ENCODE peak calls at places on chromosome 13, in four cellular contexts. B, X, H and P are unnamed samples.

GRCh38 chr13:79722885-79723445 is 242.0 kb downstream of the NDFIP2 start:
- DNase-seq in B (no peak), X (no peak), H (no peak), P (no peak)

GRCh38 chr13:75864718-75865117 is 228.6 kb downstream of the LMO7 start:
- DNase-seq in B (no peak), X (peak), H (no peak), P (no peak)

GRCh38 chr13:114102521-114103288 is 29.7 kb downstream of the RASA3 start:
- DNase-seq in B (no peak), X (no peak), H (no peak), P (no peak)

GRCh38 chr13:49246850-49247721 is 639 bp upstream of the CDADC1 start:
- DNase-seq in B (no peak), X (no peak), H (no peak), P (no peak)

GRCh38 chr13:49926019-49926418 is 10.1 kb downstream of the SPRYD7 start:
- DNase-seq in B (no peak), X (no peak), H (no peak), P (no peak)

GRCh38 chr13:101942038-101942437 is 459.8 kb downstream of the FGF14 start:
- DNase-seq in B (no peak), X (peak), H (no peak), P (no peak)

GRCh38 chr13:45809810-45810394 is 41.7 kb downstream of the SIAH3 start:
- DNase-seq in B (no peak), X (no peak), H (no peak), P (no peak)

GRCh38 chr13:74288361-74288911 is 154.2 kb upstream of the KLF12 start:
- DNase-seq in B (no peak), X (no peak), H (no peak), P (peak)

GRCh38 chr13:101917475-101917810 is 465.0 kb downstream of the ITGBL1 start:
- DNase-seq in B (no peak), X (no peak), H (no peak), P (no peak)

GRCh38 chr13:107534548-107534947 is 680.8 kb downstream of the LIG4 start:
- DNase-seq in B (no peak), X (no peak), H (no peak), P (no peak)

GRCh38 chr13:30346159-30346788 is 38.9 kb upstream of the KATNAL1 start:
- DNase-seq in B (peak), X (no peak), H (no peak), P (no peak)

GRCh38 chr13:28641600-28641926 is 17.4 kb upstream of the POMP start:
- DNase-seq in B (peak), X (peak), H (no peak), P (no peak)

GRCh38 chr13:21625366-21625765 is 21.4 kb upstream of the MICU2 start:
- DNase-seq in B (no peak), X (peak), H (no peak), P (peak)

GRCh38 chr13:42355118-42355840 is 83.3 kb downstream of the AKAP11 start:
- DNase-seq in B (no peak), X (no peak), H (no peak), P (no peak)

GRCh38 chr13:37657134-37657533 is 58.6 kb upstream of the POSTN start:
- DNase-seq in B (no peak), X (no peak), H (no peak), P (no peak)

GRCh38 chr13:27721681-27722080 is 70.6 kb upstream of the GSX1 start:
- DNase-seq in B (no peak), X (no peak), H (no peak), P (no peak)

GRCh38 chr13:36919833-36920611 is at the start of gene SMAD9:
- DNase-seq in B (no peak), X (peak), H (peak), P (peak)

GRCh38 chr13:69959041-69959440 is 148.6 kb upstream of the ATXN8OS start:
- DNase-seq in B (no peak), X (no peak), H (no peak), P (no peak)

GRCh38 chr13:49669735-49670309 is 21.5 kb downstream of the EBPL start:
- DNase-seq in B (no peak), X (peak), H (peak), P (peak)

GRCh38 chr13:20585371-20585770 is 18.4 kb downstream of the IFT88 start:
- DNase-seq in B (no peak), X (no peak), H (no peak), P (no peak)

GRCh38 chr13:46817081-46817480 is 20.1 kb upstream of the ESD start:
- DNase-seq in B (no peak), X (no peak), H (no peak), P (no peak)

GRCh38 chr13:32147976-32148375 is 116.4 kb downstream of the FRY start:
- DNase-seq in B (no peak), X (no peak), H (no peak), P (no peak)

GRCh38 chr13:73331556-73331955 is 272.8 kb downstream of the KLF5 start:
- DNase-seq in B (no peak), X (no peak), H (no peak), P (no peak)

GRCh38 chr13:85093808-85094207 is 705.4 kb downstream of the SLITRK6 start:
- DNase-seq in B (no peak), X (no peak), H (no peak), P (peak)

GRCh38 chr13:42048323-42048624 is 174 bp upstream of the DGKH start:
- DNase-seq in B (no peak), X (no peak), H (no peak), P (no peak)

GRCh38 chr13:75959861-75960481 is 323.8 kb downstream of the LMO7 start:
- DNase-seq in B (no peak), X (no peak), H (no peak), P (no peak)

GRCh38 chr13:105573134-105573533 is 962.3 kb downstream of the EFNB2 start:
- DNase-seq in B (no peak), X (no peak), H (no peak), P (no peak)

GRCh38 chr13:52010890-52011689 is at the start of gene ATP7B:
- DNase-seq in B (no peak), X (peak), H (peak), P (peak)

GRCh38 chr13:28584873-28585317 is 74.0 kb upstream of the POMP start:
- DNase-seq in B (no peak), X (no peak), H (no peak), P (no peak)

GRCh38 chr13:20428666-20429644 is 96.7 kb downstream of the CRYL1 start:
- DNase-seq in B (no peak), X (no peak), H (no peak), P (no peak)

GRCh38 chr13:43245374-43245964 is 222.1 kb downstream of the DNAJC15 start:
- DNase-seq in B (no peak), X (no peak), H (no peak), P (no peak)

GRCh38 chr13:27403252-27403678 is 21.2 kb upstream of the GTF3A start:
- DNase-seq in B (no peak), X (no peak), H (no peak), P (no peak)

GRCh38 chr13:25207291-25207690 is 35.2 kb upstream of the AMER2 start:
- DNase-seq in B (no peak), X (no peak), H (no peak), P (no peak)

GRCh38 chr13:43584711-43585110 is 202.1 kb downstream of the ENOX1 start:
- DNase-seq in B (no peak), X (no peak), H (no peak), P (no peak)

GRCh38 chr13:30971575-30971974 is 39.1 kb downstream of the TEX26 start:
- DNase-seq in B (no peak), X (no peak), H (no peak), P (no peak)

GRCh38 chr13:91722267-91722884 is 324.0 kb downstream of the GPC5 start:
- DNase-seq in B (no peak), X (no peak), H (peak), P (peak)

GRCh38 chr13:44806841-44807240 is 182.4 kb downstream of the NUFIP1 start:
- DNase-seq in B (no peak), X (no peak), H (no peak), P (no peak)

GRCh38 chr13:46896346-46897138 is at the start of gene HTR2A:
- DNase-seq in B (no peak), X (no peak), H (no peak), P (no peak)

GRCh38 chr13:24039621-24040475 is 120.7 kb upstream of the SPATA13 start:
- DNase-seq in B (peak), X (no peak), H (no peak), P (no peak)
- TF ChIP-seq FOXK2 in B (no peak), X (no peak), H (no peak), P (no peak)

GRCh38 chr13:63190219-63190618 is 1774.6 kb upstream of the PCDH20 start:
- DNase-seq in B (no peak), X (no peak), H (no peak), P (no peak)
- TF ChIP-seq FOXK2 in B (no peak), X (no peak), H (no peak), P (no peak)

GRCh38 chr13:99528547-99528946 is 27.3 kb downstream of the TM9SF2 start:
- DNase-seq in B (no peak), X (peak), H (no peak), P (no peak)
- TF ChIP-seq FOXK2 in B (no peak), X (no peak), H (no peak), P (no peak)

DNA sequence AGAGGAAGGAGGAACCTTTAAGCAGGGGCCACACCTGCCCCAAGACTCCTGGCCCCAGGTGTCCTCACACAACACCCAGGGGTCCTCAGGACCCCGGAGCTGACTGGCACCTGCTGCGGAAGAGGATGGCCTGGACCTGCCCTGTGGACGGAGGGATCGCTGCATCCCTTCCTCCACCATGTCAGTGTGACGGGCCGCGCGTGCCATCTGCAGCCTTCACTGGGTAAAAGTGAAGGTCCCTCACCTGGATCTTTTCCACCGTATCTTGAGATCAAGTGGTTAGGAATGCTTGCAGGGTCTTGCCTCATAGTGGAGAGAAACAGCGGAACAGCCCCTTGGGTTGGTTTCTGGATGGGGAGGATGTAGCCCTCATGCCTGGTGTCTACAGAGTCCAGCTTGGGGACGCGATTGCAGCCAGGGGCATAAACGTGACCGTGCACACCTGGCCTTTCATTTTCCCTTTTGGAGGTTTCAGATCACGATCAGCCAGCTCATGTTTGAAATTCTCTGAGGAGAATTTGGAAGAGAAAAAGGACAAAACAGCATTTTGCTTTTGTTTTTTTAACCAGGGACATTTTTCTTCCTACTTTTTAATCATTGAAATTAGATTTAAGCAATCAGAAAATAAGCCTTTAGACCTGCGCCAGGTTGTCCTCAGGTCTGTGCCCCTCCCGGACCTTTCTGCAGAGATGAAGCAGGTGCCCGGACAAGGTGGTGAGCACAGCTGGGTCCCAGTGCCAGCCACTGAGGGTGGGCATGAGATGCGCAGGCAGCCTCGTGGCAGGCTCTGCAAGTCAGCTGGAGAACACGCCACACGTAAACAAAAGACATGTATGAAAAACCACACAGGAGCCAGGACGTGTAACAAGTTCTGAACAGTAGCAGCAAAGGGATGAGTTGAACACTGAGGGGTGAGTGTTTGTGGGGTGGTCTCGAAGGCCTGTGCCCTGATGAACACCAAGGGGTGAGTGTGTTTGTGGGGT is 69.1 kb upstream of the MCF2L start:
- DNase-seq in B (no peak), X (no peak), H (no peak), P (no peak)
- TF ChIP-seq FOXK2 in B (no peak), X (no peak), H (no peak), P (no peak)

GRCh38 chr13:109209526-109209925 is 576.9 kb downstream of the IRS2 start:
- DNase-seq in B (no peak), X (no peak), H (no peak), P (no peak)

GRCh38 chr13:109207618-109208017 is 578.2 kb downstream of the MYO16 start:
- DNase-seq in B (no peak), X (no peak), H (no peak), P (no peak)

GRCh38 chr13:109206616-109207015 is 577.2 kb downstream of the MYO16 start:
- DNase-seq in B (no peak), X (no peak), H (no peak), P (no peak)

GRCh38 chr13:109211616-109212015 is 574.8 kb downstream of the IRS2 start:
- DNase-seq in B (no peak), X (no peak), H (no peak), P (no peak)

GRCh38 chr13:109208522-109208921 is 577.9 kb downstream of the IRS2 start:
- DNase-seq in B (no peak), X (no peak), H (no peak), P (no peak)
- TF ChIP-seq FOXK2 in B (no peak), X (no peak), H (no peak), P (no peak)

DNA sequence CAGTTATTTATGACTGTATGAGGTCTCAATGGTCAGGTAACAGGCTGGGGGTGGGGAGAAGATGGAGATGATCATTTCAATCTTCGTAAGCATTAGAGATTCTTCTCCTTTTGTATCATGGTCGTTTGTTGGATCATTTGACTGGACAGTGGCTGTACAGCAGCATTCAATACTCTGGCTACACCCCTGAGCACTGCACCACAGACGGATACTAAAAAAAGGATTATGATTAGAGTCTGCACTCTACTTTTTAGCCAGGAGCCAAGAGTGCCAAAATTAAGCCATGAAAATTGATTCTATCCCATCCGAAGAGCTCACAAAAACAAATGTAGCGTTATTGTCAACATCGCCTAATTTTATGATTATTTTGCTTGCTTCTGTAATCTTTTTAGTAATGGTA is 41.9 kb downstream of the CDK8 start:
- DNase-seq in B (no peak), X (no peak), H (no peak), P (no peak)
- TF ChIP-seq FOXK2 in B (no peak), X (no peak), H (no peak), P (no peak)

GRCh38 chr13:110418944-110419343 is 111.9 kb downstream of the COL4A2 start:
- DNase-seq in B (no peak), X (no peak), H (no peak), P (no peak)
- TF ChIP-seq FOXK2 in B (no peak), X (no peak), H (no peak), P (no peak)

GRCh38 chr13:98449273-98449672 is 127.6 kb downstream of the STK24 start:
- DNase-seq in B (no peak), X (no peak), H (no peak), P (no peak)
- TF ChIP-seq FOXK2 in B (no peak), X (no peak), H (no peak), P (no peak)